ENCODE peak calls at places on chromosomes 12 and 14, in seven cellular contexts. One of them, this sample, is unnamed. For H3K9me3, the result is how much of the 10 kb centered on the place peaks cover.

GRCh38 chr12:6200266-6201198 is at the start of gene CD9:
- DNase-seq in A549: peak
- DNase-seq in pancreas: peak
- DNase-seq in endothelial cell of umbilical vein: peak
- DNase-seq in colonic mucosa: peak
- DNase-seq in mucosa of descending colon: peak
- DNase-seq in CD8-positive, alpha-beta T cell: peak
- DNase-seq in this sample: no peak

GRCh38 chr14:64249363-64249762 is 44.8 kb downstream of the ESR2 start:
- DNase-seq in A549: no peak
- DNase-seq in pancreas: no peak
- DNase-seq in endothelial cell of umbilical vein: peak
- DNase-seq in colonic mucosa: no peak
- DNase-seq in mucosa of descending colon: no peak
- DNase-seq in CD8-positive, alpha-beta T cell: no peak
- DNase-seq in this sample: no peak

GRCh38 chr14:58812050-58812690 is 174.4 kb downstream of the DACT1 start:
- DNase-seq in A549: no peak
- DNase-seq in pancreas: no peak
- DNase-seq in endothelial cell of umbilical vein: no peak
- DNase-seq in colonic mucosa: no peak
- DNase-seq in mucosa of descending colon: no peak
- DNase-seq in CD8-positive, alpha-beta T cell: no peak
- DNase-seq in this sample: no peak

GRCh38 chr14:76957224-76957881 is 71.2 kb downstream of the IRF2BPL start:
- DNase-seq in A549: no peak
- DNase-seq in pancreas: no peak
- DNase-seq in endothelial cell of umbilical vein: peak
- DNase-seq in colonic mucosa: no peak
- DNase-seq in mucosa of descending colon: no peak
- DNase-seq in CD8-positive, alpha-beta T cell: no peak
- DNase-seq in this sample: no peak

GRCh38 chr12:7555752-7556151 is 52.2 kb upstream of the CD163 start:
- DNase-seq in A549: no peak
- DNase-seq in pancreas: no peak
- DNase-seq in endothelial cell of umbilical vein: peak
- DNase-seq in colonic mucosa: no peak
- DNase-seq in mucosa of descending colon: no peak
- DNase-seq in CD8-positive, alpha-beta T cell: no peak
- DNase-seq in this sample: no peak

GRCh38 chr14:77654001-77654431 is 37.6 kb upstream of the SPTLC2 start:
- DNase-seq in A549: no peak
- DNase-seq in pancreas: no peak
- DNase-seq in endothelial cell of umbilical vein: no peak
- DNase-seq in colonic mucosa: no peak
- DNase-seq in mucosa of descending colon: no peak
- DNase-seq in CD8-positive, alpha-beta T cell: no peak
- DNase-seq in this sample: no peak

GRCh38 chr12:3362751-3363150 is 128.3 kb upstream of the PRMT8 start:
- DNase-seq in A549: no peak
- DNase-seq in pancreas: no peak
- DNase-seq in endothelial cell of umbilical vein: no peak
- DNase-seq in colonic mucosa: no peak
- DNase-seq in mucosa of descending colon: no peak
- DNase-seq in CD8-positive, alpha-beta T cell: no peak
- DNase-seq in this sample: no peak

GRCh38 chr12:92482599-92482998 is 220.2 kb upstream of the PLEKHG7 start:
- DNase-seq in A549: no peak
- DNase-seq in pancreas: no peak
- DNase-seq in endothelial cell of umbilical vein: no peak
- DNase-seq in colonic mucosa: no peak
- DNase-seq in mucosa of descending colon: no peak
- DNase-seq in CD8-positive, alpha-beta T cell: no peak
- DNase-seq in this sample: no peak

GRCh38 chr12:123264642-123265041 is 7.0 kb downstream of the CDK2AP1 start:
- DNase-seq in A549: no peak
- DNase-seq in pancreas: no peak
- DNase-seq in endothelial cell of umbilical vein: no peak
- DNase-seq in colonic mucosa: no peak
- DNase-seq in mucosa of descending colon: no peak
- DNase-seq in CD8-positive, alpha-beta T cell: no peak
- DNase-seq in this sample: no peak

GRCh38 chr12:109596418-109597244 is 23.0 kb downstream of the MVK start:
- DNase-seq in A549: no peak
- DNase-seq in pancreas: no peak
- DNase-seq in endothelial cell of umbilical vein: no peak
- DNase-seq in colonic mucosa: no peak
- DNase-seq in mucosa of descending colon: no peak
- DNase-seq in CD8-positive, alpha-beta T cell: no peak
- DNase-seq in this sample: no peak

GRCh38 chr12:79300199-79300568 is 390.6 kb downstream of the PAWR start:
- DNase-seq in A549: peak
- DNase-seq in pancreas: no peak
- DNase-seq in endothelial cell of umbilical vein: no peak
- DNase-seq in colonic mucosa: no peak
- DNase-seq in mucosa of descending colon: no peak
- DNase-seq in CD8-positive, alpha-beta T cell: no peak
- DNase-seq in this sample: no peak

GRCh38 chr14:61489527-61489926 is 168.1 kb downstream of the PRKCH start:
- DNase-seq in A549: no peak
- DNase-seq in pancreas: no peak
- DNase-seq in endothelial cell of umbilical vein: no peak
- DNase-seq in colonic mucosa: no peak
- DNase-seq in mucosa of descending colon: no peak
- DNase-seq in CD8-positive, alpha-beta T cell: no peak
- DNase-seq in this sample: no peak

GRCh38 chr12:47458273-47458672 is 247.6 kb downstream of the RPAP3 start:
- DNase-seq in A549: peak
- DNase-seq in pancreas: peak
- DNase-seq in endothelial cell of umbilical vein: no peak
- DNase-seq in colonic mucosa: no peak
- DNase-seq in mucosa of descending colon: no peak
- DNase-seq in CD8-positive, alpha-beta T cell: no peak
- DNase-seq in this sample: no peak

GRCh38 chr14:37824936-37825698 is 229.7 kb downstream of the TTC6 start:
- DNase-seq in A549: no peak
- DNase-seq in pancreas: no peak
- DNase-seq in endothelial cell of umbilical vein: no peak
- DNase-seq in colonic mucosa: no peak
- DNase-seq in mucosa of descending colon: no peak
- DNase-seq in CD8-positive, alpha-beta T cell: no peak
- DNase-seq in this sample: no peak

GRCh38 chr14:61145903-61146411 is 135.2 kb downstream of the TMEM30B start:
- DNase-seq in A549: no peak
- DNase-seq in pancreas: no peak
- DNase-seq in endothelial cell of umbilical vein: no peak
- DNase-seq in colonic mucosa: no peak
- DNase-seq in mucosa of descending colon: no peak
- DNase-seq in CD8-positive, alpha-beta T cell: no peak
- DNase-seq in this sample: no peak

GRCh38 chr12:124259168-124260066 is 35.5 kb upstream of the RFLNA start:
- DNase-seq in A549: no peak
- DNase-seq in pancreas: no peak
- DNase-seq in endothelial cell of umbilical vein: no peak
- DNase-seq in colonic mucosa: no peak
- DNase-seq in mucosa of descending colon: no peak
- DNase-seq in CD8-positive, alpha-beta T cell: no peak
- DNase-seq in this sample: no peak

GRCh38 chr12:1618489-1618888 is 10.5 kb upstream of the WNT5B start:
- DNase-seq in A549: no peak
- DNase-seq in pancreas: no peak
- DNase-seq in endothelial cell of umbilical vein: peak
- DNase-seq in colonic mucosa: no peak
- DNase-seq in mucosa of descending colon: no peak
- DNase-seq in CD8-positive, alpha-beta T cell: no peak
- DNase-seq in this sample: no peak

GRCh38 chr14:75549169-75549568 is 26.9 kb downstream of the BATF start:
- DNase-seq in A549: no peak
- DNase-seq in pancreas: no peak
- DNase-seq in endothelial cell of umbilical vein: no peak
- DNase-seq in colonic mucosa: no peak
- DNase-seq in mucosa of descending colon: no peak
- DNase-seq in CD8-positive, alpha-beta T cell: no peak
- DNase-seq in this sample: no peak

GRCh38 chr12:49198431-49199155 is 9.7 kb upstream of the TUBA1A start:
- DNase-seq in A549: no peak
- DNase-seq in pancreas: no peak
- DNase-seq in endothelial cell of umbilical vein: peak
- DNase-seq in colonic mucosa: no peak
- DNase-seq in mucosa of descending colon: no peak
- DNase-seq in CD8-positive, alpha-beta T cell: no peak
- DNase-seq in this sample: no peak

GRCh38 chr14:77203611-77204456 is 22.2 kb downstream of the TMEM63C start:
- DNase-seq in A549: no peak
- DNase-seq in pancreas: no peak
- DNase-seq in endothelial cell of umbilical vein: no peak
- DNase-seq in colonic mucosa: no peak
- DNase-seq in mucosa of descending colon: no peak
- DNase-seq in CD8-positive, alpha-beta T cell: no peak
- DNase-seq in this sample: no peak

GRCh38 chr12:3533703-3534386 is 42.8 kb downstream of the PRMT8 start:
- DNase-seq in A549: no peak
- DNase-seq in pancreas: no peak
- DNase-seq in endothelial cell of umbilical vein: no peak
- DNase-seq in colonic mucosa: no peak
- DNase-seq in mucosa of descending colon: no peak
- DNase-seq in CD8-positive, alpha-beta T cell: no peak
- DNase-seq in this sample: no peak

GRCh38 chr12:25054783-25055144 is 105.9 kb upstream of the BCAT1 start:
- DNase-seq in A549: no peak
- DNase-seq in pancreas: peak
- DNase-seq in endothelial cell of umbilical vein: no peak
- DNase-seq in colonic mucosa: no peak
- DNase-seq in mucosa of descending colon: no peak
- DNase-seq in CD8-positive, alpha-beta T cell: peak
- DNase-seq in this sample: peak

GRCh38 chr12:51378749-51379148 is 12.5 kb downstream of the GALNT6 start:
- DNase-seq in A549: no peak
- DNase-seq in pancreas: no peak
- DNase-seq in endothelial cell of umbilical vein: no peak
- DNase-seq in colonic mucosa: no peak
- DNase-seq in mucosa of descending colon: no peak
- DNase-seq in CD8-positive, alpha-beta T cell: no peak
- DNase-seq in this sample: no peak

GRCh38 chr12:25121916-25122315 is 73.0 kb downstream of the DNAI7 start:
- DNase-seq in A549: no peak
- DNase-seq in pancreas: no peak
- DNase-seq in endothelial cell of umbilical vein: peak
- DNase-seq in colonic mucosa: no peak
- DNase-seq in mucosa of descending colon: no peak
- DNase-seq in CD8-positive, alpha-beta T cell: no peak
- DNase-seq in this sample: no peak

GRCh38 chr12:46473634-46474201 is 101.1 kb upstream of the SLC38A2 start:
- DNase-seq in A549: peak
- DNase-seq in pancreas: peak
- DNase-seq in endothelial cell of umbilical vein: peak
- DNase-seq in colonic mucosa: peak
- DNase-seq in mucosa of descending colon: peak
- DNase-seq in CD8-positive, alpha-beta T cell: no peak
- DNase-seq in this sample: no peak

DNA sequence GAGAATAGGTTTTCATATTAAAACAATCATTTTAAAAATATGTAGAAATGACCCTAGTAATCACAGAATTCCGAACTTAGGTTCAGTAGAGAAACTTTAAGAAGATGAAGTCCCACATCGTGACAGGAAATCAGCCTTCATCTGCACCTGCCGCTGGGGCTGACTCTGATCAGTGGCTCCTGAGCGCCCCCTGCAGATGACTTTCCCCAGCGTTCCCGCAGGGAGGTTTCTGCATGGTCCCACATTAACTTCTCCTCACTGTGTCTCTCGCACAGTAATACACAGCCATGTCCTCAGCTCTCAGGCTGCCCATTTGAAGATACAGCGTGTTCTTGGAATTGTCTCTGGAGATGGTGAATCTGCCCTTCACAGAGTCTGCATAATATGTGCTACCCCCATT is 1131.1 kb downstream of the TMEM121 start:
- DNase-seq in A549: no peak
- DNase-seq in pancreas: peak
- DNase-seq in endothelial cell of umbilical vein: no peak
- DNase-seq in colonic mucosa: peak
- DNase-seq in mucosa of descending colon: peak
- DNase-seq in CD8-positive, alpha-beta T cell: peak
- DNase-seq in this sample: peak
- H3K9me3 ChIP-seq in A549: under half
- H3K9me3 ChIP-seq in pancreas: under half
- H3K9me3 ChIP-seq in endothelial cell of umbilical vein: under half
- H3K9me3 ChIP-seq in colonic mucosa: under half
- H3K9me3 ChIP-seq in mucosa of descending colon: under half
- H3K9me3 ChIP-seq in CD8-positive, alpha-beta T cell: under half
- H3K9me3 ChIP-seq in this sample: under half

GRCh38 chr12:34599530-34600513 is 577.5 kb downstream of the ALG10 start:
- DNase-seq in A549: no peak
- DNase-seq in pancreas: peak
- DNase-seq in endothelial cell of umbilical vein: no peak
- DNase-seq in colonic mucosa: no peak
- DNase-seq in mucosa of descending colon: peak
- DNase-seq in CD8-positive, alpha-beta T cell: no peak
- DNase-seq in this sample: no peak

GRCh38 chr12:34601689-34602088 is 579.4 kb downstream of the ALG10 start:
- DNase-seq in A549: no peak
- DNase-seq in pancreas: peak
- DNase-seq in endothelial cell of umbilical vein: no peak
- DNase-seq in colonic mucosa: no peak
- DNase-seq in mucosa of descending colon: no peak
- DNase-seq in CD8-positive, alpha-beta T cell: no peak
- DNase-seq in this sample: no peak

GRCh38 chr12:34602213-34602940 is 580.1 kb downstream of the ALG10 start:
- DNase-seq in A549: no peak
- DNase-seq in pancreas: peak
- DNase-seq in endothelial cell of umbilical vein: no peak
- DNase-seq in colonic mucosa: no peak
- DNase-seq in mucosa of descending colon: no peak
- DNase-seq in CD8-positive, alpha-beta T cell: no peak
- DNase-seq in this sample: no peak

GRCh38 chr12:34598851-34599529 is 576.7 kb downstream of the ALG10 start:
- DNase-seq in A549: no peak
- DNase-seq in pancreas: peak
- DNase-seq in endothelial cell of umbilical vein: no peak
- DNase-seq in colonic mucosa: no peak
- DNase-seq in mucosa of descending colon: peak
- DNase-seq in CD8-positive, alpha-beta T cell: no peak
- DNase-seq in this sample: no peak

GRCh38 chr12:34600592-34601462 is 578.5 kb downstream of the ALG10 start:
- DNase-seq in A549: no peak
- DNase-seq in pancreas: peak
- DNase-seq in endothelial cell of umbilical vein: no peak
- DNase-seq in colonic mucosa: no peak
- DNase-seq in mucosa of descending colon: peak
- DNase-seq in CD8-positive, alpha-beta T cell: no peak
- DNase-seq in this sample: no peak
- H3K9me3 ChIP-seq in A549: under half
- H3K9me3 ChIP-seq in pancreas: under half
- H3K9me3 ChIP-seq in endothelial cell of umbilical vein: under half
- H3K9me3 ChIP-seq in colonic mucosa: under half
- H3K9me3 ChIP-seq in mucosa of descending colon: half or more
- H3K9me3 ChIP-seq in CD8-positive, alpha-beta T cell: under half
- H3K9me3 ChIP-seq in this sample: under half

GRCh38 chr14:85074955-85075354 is 455.0 kb upstream of the FLRT2 start:
- DNase-seq in A549: no peak
- DNase-seq in pancreas: no peak
- DNase-seq in endothelial cell of umbilical vein: no peak
- DNase-seq in colonic mucosa: no peak
- DNase-seq in mucosa of descending colon: no peak
- DNase-seq in CD8-positive, alpha-beta T cell: no peak
- DNase-seq in this sample: no peak
- H3K9me3 ChIP-seq in A549: under half
- H3K9me3 ChIP-seq in pancreas: under half
- H3K9me3 ChIP-seq in endothelial cell of umbilical vein: under half
- H3K9me3 ChIP-seq in colonic mucosa: under half
- H3K9me3 ChIP-seq in mucosa of descending colon: under half
- H3K9me3 ChIP-seq in CD8-positive, alpha-beta T cell: under half
- H3K9me3 ChIP-seq in this sample: under half

GRCh38 chr12:34401659-34402227 is 379.4 kb downstream of the ALG10 start:
- DNase-seq in A549: no peak
- DNase-seq in pancreas: peak
- DNase-seq in endothelial cell of umbilical vein: no peak
- DNase-seq in colonic mucosa: peak
- DNase-seq in mucosa of descending colon: peak
- DNase-seq in CD8-positive, alpha-beta T cell: peak
- DNase-seq in this sample: no peak
- H3K9me3 ChIP-seq in A549: under half
- H3K9me3 ChIP-seq in pancreas: under half
- H3K9me3 ChIP-seq in endothelial cell of umbilical vein: under half
- H3K9me3 ChIP-seq in colonic mucosa: under half
- H3K9me3 ChIP-seq in mucosa of descending colon: half or more
- H3K9me3 ChIP-seq in CD8-positive, alpha-beta T cell: under half
- H3K9me3 ChIP-seq in this sample: under half